ENCODE peak calls at places on chromosomes 11 and 22, in nine cellular contexts. M is fibroblast of the aortic adventitia, W is GM06990, U is transverse colon, L is SJSA1, K is A549, E is GM23338, Y is aorta, H is testis. Q is an unnamed sample.

GRCh38 chr11:68038226-68038717 is 553 bp upstream of the TCIRG1 start:
- DNase-seq in K (no peak), M (no peak), U (no peak), Y (peak; percentile 56), H (no peak), W (peak; percentile 35), E (no peak), L (no peak), Q (no peak)

GRCh38 chr22:36144886-36145541 is 15.5 kb downstream of the APOL3 start:
- DNase-seq in W (no peak), Y (peak; percentile 65), M (peak; percentile 82), L (peak; percentile 52), E (peak; percentile 84), U (peak; percentile 52), H (peak; percentile 77), K (peak; percentile 62), Q (peak; percentile 48)

GRCh38 chr11:129277216-129277838 is 85.2 kb upstream of the ARHGAP32 start:
- DNase-seq in Y (no peak), E (no peak), W (no peak), H (no peak), M (peak; percentile 11), L (no peak), U (no peak), K (no peak), Q (no peak)

GRCh38 chr22:43845981-43846380 is 16.3 kb downstream of the SULT4A1 start:
- DNase-seq in H (no peak), M (no peak), W (no peak), U (no peak), Y (no peak), K (no peak), E (no peak), L (no peak), Q (no peak)

GRCh38 chr11:104556606-104557301 is 341.5 kb downstream of the CASP12 start:
- DNase-seq in W (no peak), E (no peak), Y (no peak), L (no peak), K (no peak), U (no peak), M (no peak), H (no peak), Q (no peak)

GRCh38 chr11:5246772-5247478 is 2.7 kb downstream of the HBG1 start:
- DNase-seq in W (no peak), U (no peak), E (no peak), K (no peak), Y (no peak), H (no peak), L (no peak), M (no peak), Q (no peak)

GRCh38 chr11:131823772-131824171 is 453.4 kb downstream of the NTM start:
- DNase-seq in H (no peak), K (no peak), M (no peak), E (no peak), W (no peak), U (no peak), L (no peak), Y (no peak), Q (no peak)

GRCh38 chr11:10875430-10876021 is 17.7 kb upstream of the ZBED5 start:
- DNase-seq in Y (no peak), U (no peak), K (peak; percentile 54), H (no peak), E (no peak), W (no peak), M (no peak), L (peak; percentile 71), Q (no peak)

GRCh38 chr11:132895340-132895739 is 637.0 kb downstream of the OPCML start:
- DNase-seq in H (no peak), W (no peak), Y (no peak), K (no peak), U (no peak), M (no peak), L (no peak), E (no peak), Q (no peak)

GRCh38 chr11:859394-860131 is 16.9 kb downstream of the TSPAN4 start:
- DNase-seq in K (peak; percentile 70), E (no peak), M (peak; percentile 87), Y (peak; percentile 83), U (peak; percentile 76), L (no peak), W (no peak), H (peak; percentile 84), Q (no peak)
- H3K4me3 ChIP-seq in K (no peak overlapping the region), E (no peak overlapping the region), M (peak overlapping the region; percentile 41), Y (no peak overlapping the region), U (no peak overlapping the region), L (no peak overlapping the region), W (no peak overlapping the region), H (no peak overlapping the region), Q (no peak overlapping the region)

GRCh38 chr11:64687641-64688533 is 35.1 kb downstream of the NRXN2 start:
- DNase-seq in W (no peak), Y (no peak), E (no peak), K (no peak), U (no peak), M (peak; percentile 16), L (no peak), H (peak; percentile 37), Q (no peak)

GRCh38 chr11:64688534-64688982 is 34.4 kb downstream of the NRXN2 start:
- DNase-seq in L (peak; percentile 96), Y (peak; percentile 95), K (peak; percentile 90), E (peak; percentile 99), U (peak; percentile 89), W (peak; percentile 83), M (peak; percentile 85), H (peak; percentile 93), Q (peak; percentile 94)

GRCh38 chr11:64692764-64693331 is 30.1 kb downstream of the NRXN2 start:
- DNase-seq in L (no peak), W (no peak), Y (no peak), H (no peak), E (peak; percentile 34), M (no peak), K (no peak), U (no peak), Q (no peak)

GRCh38 chr11:64691543-64691942 is 31.5 kb downstream of the NRXN2 start:
- DNase-seq in E (no peak), W (no peak), K (no peak), M (no peak), H (no peak), Y (no peak), L (no peak), U (no peak), Q (no peak)

DNA sequence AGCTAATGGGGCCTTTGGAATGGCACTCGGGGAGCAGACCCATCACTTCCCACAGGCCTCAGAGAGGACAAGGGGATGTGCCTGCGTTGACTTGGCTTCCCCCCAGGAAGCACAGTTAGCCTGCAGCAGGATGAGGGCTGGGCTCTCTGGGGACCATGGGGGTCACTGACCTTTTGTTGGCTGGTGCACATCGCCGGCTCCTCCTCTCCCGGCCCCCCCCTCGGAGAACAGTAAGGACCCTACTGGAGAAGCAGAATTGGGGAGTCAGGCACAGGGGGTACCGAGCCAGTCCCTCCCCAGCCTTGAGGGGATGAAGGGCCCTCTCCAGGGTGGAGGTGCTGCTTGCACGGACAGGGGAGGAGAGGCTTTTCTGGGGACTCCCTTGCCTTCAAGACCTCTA is 32.8 kb downstream of the NRXN2 start:
- DNase-seq in Y (no peak), M (no peak), L (no peak), K (no peak), W (no peak), U (no peak), E (no peak), H (peak; percentile 54), Q (no peak)
- H3K4me3 ChIP-seq in Y (no peak overlapping the region), M (no peak overlapping the region), L (no peak overlapping the region), K (no peak overlapping the region), W (no peak overlapping the region), U (no peak overlapping the region), E (no peak overlapping the region), H (no peak overlapping the region), Q (no peak overlapping the region)

GRCh38 chr11:130550984-130551383 is 102.5 kb downstream of the ADAMTS15 start:
- DNase-seq in L (no peak), K (no peak), M (no peak), H (no peak), Y (no peak), W (no peak), E (no peak), U (no peak), Q (no peak)

GRCh38 chr11:130555251-130555841 is 106.9 kb downstream of the ADAMTS15 start:
- DNase-seq in W (no peak), M (peak; percentile 68), L (no peak), U (no peak), E (no peak), Y (peak; percentile 70), H (no peak), K (no peak), Q (no peak)

GRCh38 chr11:130551388-130551787 is 102.9 kb downstream of the ADAMTS15 start:
- DNase-seq in Y (no peak), U (no peak), K (no peak), E (no peak), M (no peak), W (no peak), L (no peak), H (no peak), Q (no peak)

GRCh38 chr11:130553306-130553705 is 104.9 kb downstream of the ADAMTS15 start:
- DNase-seq in U (no peak), M (peak; percentile 82), W (no peak), E (no peak), L (peak; percentile 10), H (no peak), Y (no peak), K (no peak), Q (no peak)

DNA sequence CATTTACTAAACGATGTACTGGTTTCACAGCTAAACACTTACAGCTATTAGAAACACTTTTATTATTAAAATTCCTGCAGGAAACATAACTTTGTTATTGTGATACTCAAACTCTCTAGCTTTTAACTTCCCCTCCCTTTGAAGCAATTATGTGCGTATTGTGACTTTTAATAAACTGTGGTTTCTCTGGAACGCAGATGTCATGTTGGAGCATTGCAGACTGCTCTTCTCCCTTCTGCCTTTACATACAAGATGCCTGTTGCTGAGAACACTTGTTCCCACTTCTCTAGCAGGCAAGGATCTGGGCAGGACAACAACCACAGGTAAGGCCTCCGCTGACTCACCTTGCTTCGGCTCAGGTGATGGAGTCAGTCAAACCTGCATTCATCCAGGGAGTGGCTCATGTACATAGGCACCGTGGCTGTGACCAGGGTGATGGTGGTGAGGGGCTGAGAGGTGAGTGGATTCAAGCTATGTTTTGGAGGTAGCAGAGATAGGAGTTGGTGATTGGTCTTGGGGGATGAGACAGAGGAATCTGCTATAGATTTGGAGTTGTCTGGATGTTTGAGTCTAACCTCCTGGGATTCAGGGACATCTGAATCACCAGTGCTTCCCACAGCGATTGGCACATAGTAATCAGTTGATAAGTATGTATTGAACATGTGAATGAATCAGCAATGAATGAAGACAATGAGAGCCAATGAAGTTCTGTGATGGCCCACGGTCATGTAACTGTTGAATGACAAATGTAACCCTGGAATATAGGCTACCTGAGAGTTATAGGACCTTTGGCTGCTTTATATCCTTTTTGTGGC is 106.0 kb downstream of the ADAMTS15 start:
- DNase-seq in W (no peak), H (no peak), K (no peak), Y (no peak), E (no peak), M (no peak), U (no peak), L (no peak), Q (no peak)
- H3K4me3 ChIP-seq in W (no peak overlapping the region), H (no peak overlapping the region), K (no peak overlapping the region), Y (no peak overlapping the region), E (no peak overlapping the region), M (no peak overlapping the region), U (no peak overlapping the region), L (no peak overlapping the region), Q (no peak overlapping the region)

DNA sequence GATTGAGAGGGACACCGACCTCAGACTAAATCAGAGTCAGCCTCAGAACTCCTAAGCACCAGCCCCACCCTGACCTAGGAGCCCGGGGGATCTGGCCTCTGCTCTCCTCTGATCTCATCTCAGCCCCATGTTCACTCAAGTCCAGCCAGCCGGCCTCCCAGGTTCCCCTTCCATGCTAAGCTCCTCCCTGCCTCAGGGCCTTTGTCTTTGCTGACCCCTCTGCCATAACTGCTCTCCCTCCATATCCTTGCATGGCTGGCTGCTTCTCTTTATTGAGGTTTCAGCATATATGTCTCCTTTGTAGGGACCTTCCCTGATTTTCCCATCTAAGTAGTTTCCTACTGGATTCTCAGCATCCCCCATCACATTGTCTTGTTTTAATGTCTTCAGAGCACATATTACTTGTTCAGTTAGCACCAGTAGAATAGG is 780 bp upstream of the SLC15A3 start:
- DNase-seq in M (no peak), K (no peak), U (no peak), W (no peak), Y (no peak), E (no peak), L (no peak), H (no peak), Q (no peak)
- H3K4me3 ChIP-seq in M (peak overlapping the region; percentile 32), K (no peak overlapping the region), U (peak overlapping the region; percentile 35), W (peak overlapping the region; percentile 91), Y (no peak overlapping the region), E (peak overlapping the region; percentile 68), L (peak overlapping the region; percentile 36), H (peak overlapping the region; percentile 46), Q (peak overlapping the region; percentile 65)